ENCODE peak calls at places on chromosomes 1 and 21, in seven cellular contexts. One of them, this sample, is unnamed. For H3K79me1, the result is how much of the 10 kb centered on the place peaks cover.

GRCh38 chr1:29504266-29504665 is 267.9 kb downstream of the PTPRU start:
- DNase-seq in H9: no peak
- DNase-seq in H1: peak
- DNase-seq in IMR-90: no peak
- DNase-seq in mesendoderm: no peak
- DNase-seq in trophoblast cell: no peak
- DNase-seq in neuronal stem cell: no peak
- DNase-seq in this sample: no peak

GRCh38 chr1:16156848-16157495 is 1.1 kb upstream of the EPHA2 start:
- DNase-seq in mesendoderm: peak
- DNase-seq in neuronal stem cell: no peak
- DNase-seq in H9: no peak
- DNase-seq in H1: no peak
- DNase-seq in trophoblast cell: no peak
- DNase-seq in IMR-90: peak
- DNase-seq in this sample: peak

GRCh38 chr1:60069691-60070090 is 3.9 kb downstream of the C1orf87 start:
- DNase-seq in mesendoderm: no peak
- DNase-seq in neuronal stem cell: no peak
- DNase-seq in H1: no peak
- DNase-seq in IMR-90: no peak
- DNase-seq in trophoblast cell: no peak
- DNase-seq in H9: no peak
- DNase-seq in this sample: no peak

GRCh38 chr21:15221799-15222386 is 157.1 kb upstream of the NRIP1 start:
- DNase-seq in H9: peak
- DNase-seq in H1: peak
- DNase-seq in trophoblast cell: peak
- DNase-seq in neuronal stem cell: peak
- DNase-seq in mesendoderm: peak
- DNase-seq in IMR-90: peak
- DNase-seq in this sample: peak

GRCh38 chr1:38929476-38929875 is 12.2 kb downstream of the RHBDL2 start:
- DNase-seq in IMR-90: no peak
- DNase-seq in H9: peak
- DNase-seq in neuronal stem cell: peak
- DNase-seq in mesendoderm: no peak
- DNase-seq in H1: peak
- DNase-seq in trophoblast cell: no peak
- DNase-seq in this sample: no peak

GRCh38 chr1:34316773-34317172 is 140.1 kb downstream of the C1orf94 start:
- DNase-seq in H1: no peak
- DNase-seq in trophoblast cell: no peak
- DNase-seq in mesendoderm: no peak
- DNase-seq in H9: no peak
- DNase-seq in IMR-90: no peak
- DNase-seq in neuronal stem cell: no peak
- DNase-seq in this sample: no peak

GRCh38 chr1:31762726-31763670 is 1.1 kb downstream of the ADGRB2 start:
- DNase-seq in trophoblast cell: peak
- DNase-seq in neuronal stem cell: peak
- DNase-seq in mesendoderm: peak
- DNase-seq in IMR-90: peak
- DNase-seq in H9: peak
- DNase-seq in H1: peak
- DNase-seq in this sample: peak

GRCh38 chr1:240005997-240006650 is 85.6 kb upstream of the FMN2 start:
- DNase-seq in neuronal stem cell: no peak
- DNase-seq in IMR-90: no peak
- DNase-seq in mesendoderm: no peak
- DNase-seq in H1: no peak
- DNase-seq in H9: no peak
- DNase-seq in trophoblast cell: no peak
- DNase-seq in this sample: no peak

GRCh38 chr21:33244082-33244780 is 14.5 kb downstream of the IFNAR2 start:
- DNase-seq in trophoblast cell: no peak
- DNase-seq in H9: no peak
- DNase-seq in IMR-90: no peak
- DNase-seq in H1: no peak
- DNase-seq in mesendoderm: no peak
- DNase-seq in neuronal stem cell: no peak
- DNase-seq in this sample: no peak

DNA sequence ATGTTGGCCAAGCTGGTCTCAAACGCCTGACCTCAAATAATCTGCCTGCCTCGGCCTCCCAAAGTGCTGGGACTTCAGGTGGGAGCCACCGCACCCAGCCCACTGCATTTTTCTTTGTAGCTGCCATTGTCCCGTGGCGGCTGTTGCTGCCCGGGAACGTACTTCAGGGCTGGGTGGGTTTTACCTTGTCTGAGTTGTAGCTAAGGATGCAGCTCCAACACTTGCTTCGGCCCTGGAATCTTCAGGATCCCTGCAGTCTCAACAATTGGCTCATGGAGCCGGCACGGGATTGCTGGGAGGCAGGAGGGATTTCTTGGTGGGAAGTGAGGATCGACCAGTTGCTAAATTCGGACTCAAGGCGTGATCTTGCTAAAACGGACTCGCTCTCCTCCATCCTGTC is 10.7 kb downstream of the TNFRSF8 start:
- DNase-seq in H9: no peak
- DNase-seq in H1: no peak
- DNase-seq in neuronal stem cell: no peak
- DNase-seq in mesendoderm: no peak
- DNase-seq in trophoblast cell: no peak
- DNase-seq in IMR-90: no peak
- DNase-seq in this sample: no peak
- H2AK5ac ChIP-seq in H9: no peak
- H2AK5ac ChIP-seq in H1: no peak
- H2AK5ac ChIP-seq in neuronal stem cell: no peak
- H2AK5ac ChIP-seq in mesendoderm: no peak
- H2AK5ac ChIP-seq in trophoblast cell: peak
- H2AK5ac ChIP-seq in IMR-90: no peak
- H2AK5ac ChIP-seq in this sample: no peak

DNA sequence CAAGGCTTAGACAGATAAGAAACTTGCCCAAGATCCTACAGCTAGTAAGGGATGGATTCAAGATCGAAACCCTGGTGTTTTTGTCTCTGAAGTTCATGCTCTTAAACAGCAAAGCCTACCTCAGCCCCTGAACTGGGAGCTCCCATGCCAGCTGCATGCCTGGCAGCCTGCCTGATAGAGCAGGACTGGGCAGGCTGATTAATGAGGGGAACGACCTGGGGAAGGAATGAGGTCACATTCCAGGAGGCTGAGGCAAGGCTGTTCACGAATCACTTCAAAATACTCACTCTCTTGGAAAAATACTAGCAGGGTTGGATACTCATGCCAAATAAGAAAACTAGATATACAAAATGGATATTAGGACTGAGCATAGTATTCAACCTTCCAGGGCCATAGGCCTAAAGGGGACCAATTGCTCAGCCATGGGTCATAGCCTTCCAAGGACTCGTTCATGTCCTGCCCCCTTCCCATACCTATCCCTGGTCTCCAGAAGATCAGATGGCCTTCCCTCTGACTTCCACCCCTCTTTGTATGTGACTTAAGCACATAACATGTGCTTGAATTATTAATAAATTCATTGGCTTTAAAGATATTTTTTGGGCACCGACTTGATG is 15.6 kb upstream of the TACSTD2 start:
- DNase-seq in IMR-90: peak
- DNase-seq in H1: no peak
- DNase-seq in H9: no peak
- DNase-seq in trophoblast cell: no peak
- DNase-seq in neuronal stem cell: no peak
- DNase-seq in mesendoderm: peak
- DNase-seq in this sample: peak
- H3K79me1 ChIP-seq in IMR-90: under half
- H3K79me1 ChIP-seq in H1: under half
- H3K79me1 ChIP-seq in H9: under half
- H3K79me1 ChIP-seq in trophoblast cell: under half
- H3K79me1 ChIP-seq in neuronal stem cell: under half
- H3K79me1 ChIP-seq in mesendoderm: under half
- H3K79me1 ChIP-seq in this sample: under half

DNA sequence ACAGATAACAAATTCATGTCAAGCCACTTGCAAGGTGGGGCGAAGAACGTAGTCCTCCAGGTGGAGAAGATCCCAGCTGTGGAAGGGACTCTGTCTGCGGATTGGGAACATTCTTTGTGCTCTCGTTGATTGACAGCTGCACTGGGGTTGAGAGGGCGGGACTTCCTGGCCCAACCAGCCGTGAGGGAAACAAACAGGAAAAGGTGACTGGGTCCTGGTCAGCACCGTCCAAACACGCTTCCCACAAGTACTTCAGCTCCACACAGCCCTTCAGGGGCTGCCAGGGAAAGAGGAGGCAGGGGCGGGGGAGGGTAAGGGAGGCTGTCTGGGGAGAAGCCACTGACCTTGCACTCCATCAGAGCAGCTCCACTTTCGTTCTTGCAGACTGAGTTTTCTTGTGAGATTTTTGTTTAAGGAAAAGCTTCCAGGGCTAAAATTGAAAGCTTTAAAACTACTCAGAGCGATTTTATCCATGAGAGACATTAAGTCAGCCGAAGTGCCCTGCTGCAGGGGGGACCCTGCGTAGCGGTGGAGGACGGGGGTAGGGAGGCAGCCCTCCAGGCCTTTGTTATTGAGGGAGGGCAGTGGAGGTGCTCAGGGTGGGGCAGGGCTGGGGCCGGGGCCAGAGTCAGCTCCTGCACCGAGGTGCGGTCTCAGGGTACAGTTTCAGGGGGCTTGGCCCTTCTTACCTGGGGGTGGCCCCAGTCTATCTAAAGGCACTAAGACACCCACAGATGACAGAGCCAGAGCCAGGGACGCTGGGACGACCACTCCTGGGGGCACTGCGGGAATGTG is 21.6 kb upstream of the STUM start:
- DNase-seq in H1: peak
- DNase-seq in IMR-90: peak
- DNase-seq in neuronal stem cell: peak
- DNase-seq in H9: peak
- DNase-seq in mesendoderm: peak
- DNase-seq in trophoblast cell: peak
- DNase-seq in this sample: peak
- H2BK5ac ChIP-seq in H1: no peak
- H2BK5ac ChIP-seq in IMR-90: no peak
- H2BK5ac ChIP-seq in neuronal stem cell: no peak
- H2BK5ac ChIP-seq in H9: no peak
- H2BK5ac ChIP-seq in mesendoderm: no peak
- H2BK5ac ChIP-seq in trophoblast cell: no peak
- H2BK5ac ChIP-seq in this sample: no peak

DNA sequence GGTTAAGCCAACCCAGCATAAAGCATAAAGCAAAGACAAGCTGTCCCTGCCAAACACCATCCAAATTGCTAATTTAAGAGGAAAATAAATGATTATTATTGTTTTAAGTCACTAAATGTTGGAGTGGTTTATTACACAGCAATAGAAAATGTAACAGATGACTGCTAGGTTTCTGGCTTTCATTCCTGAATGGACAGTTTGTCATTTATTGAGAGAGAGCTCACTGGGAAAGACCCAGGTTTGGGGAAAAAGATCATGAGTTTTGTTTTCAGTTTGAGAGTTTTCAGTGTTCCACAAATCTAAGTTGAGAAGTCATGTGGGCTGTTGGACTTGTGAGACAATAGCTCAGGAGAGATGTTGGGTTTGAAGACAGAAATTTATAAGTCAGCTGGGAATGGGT is 5.4 kb downstream of the GPA33 start:
- DNase-seq in trophoblast cell: no peak
- DNase-seq in H1: no peak
- DNase-seq in neuronal stem cell: no peak
- DNase-seq in mesendoderm: no peak
- DNase-seq in H9: no peak
- DNase-seq in IMR-90: no peak
- DNase-seq in this sample: no peak
- H2AK5ac ChIP-seq in trophoblast cell: no peak
- H2AK5ac ChIP-seq in H1: no peak
- H2AK5ac ChIP-seq in neuronal stem cell: no peak
- H2AK5ac ChIP-seq in mesendoderm: no peak
- H2AK5ac ChIP-seq in H9: no peak
- H2AK5ac ChIP-seq in IMR-90: no peak
- H2AK5ac ChIP-seq in this sample: no peak

GRCh38 chr21:36461918-36462486 is 17.9 kb downstream of the CLDN14 start:
- DNase-seq in mesendoderm: no peak
- DNase-seq in H1: no peak
- DNase-seq in trophoblast cell: peak
- DNase-seq in neuronal stem cell: no peak
- DNase-seq in IMR-90: no peak
- DNase-seq in H9: no peak
- DNase-seq in this sample: no peak

GRCh38 chr21:36463204-36463603 is 16.7 kb downstream of the CLDN14 start:
- DNase-seq in H1: no peak
- DNase-seq in trophoblast cell: no peak
- DNase-seq in mesendoderm: no peak
- DNase-seq in IMR-90: no peak
- DNase-seq in neuronal stem cell: no peak
- DNase-seq in H9: no peak
- DNase-seq in this sample: no peak

GRCh38 chr21:36459098-36459497 is 20.8 kb downstream of the CLDN14 start:
- DNase-seq in mesendoderm: no peak
- DNase-seq in H1: no peak
- DNase-seq in IMR-90: no peak
- DNase-seq in neuronal stem cell: no peak
- DNase-seq in H9: no peak
- DNase-seq in trophoblast cell: no peak
- DNase-seq in this sample: no peak

GRCh38 chr21:36460866-36461265 is 19.1 kb downstream of the CLDN14 start:
- DNase-seq in H9: no peak
- DNase-seq in H1: no peak
- DNase-seq in trophoblast cell: no peak
- DNase-seq in mesendoderm: no peak
- DNase-seq in neuronal stem cell: no peak
- DNase-seq in IMR-90: no peak
- DNase-seq in this sample: no peak

DNA sequence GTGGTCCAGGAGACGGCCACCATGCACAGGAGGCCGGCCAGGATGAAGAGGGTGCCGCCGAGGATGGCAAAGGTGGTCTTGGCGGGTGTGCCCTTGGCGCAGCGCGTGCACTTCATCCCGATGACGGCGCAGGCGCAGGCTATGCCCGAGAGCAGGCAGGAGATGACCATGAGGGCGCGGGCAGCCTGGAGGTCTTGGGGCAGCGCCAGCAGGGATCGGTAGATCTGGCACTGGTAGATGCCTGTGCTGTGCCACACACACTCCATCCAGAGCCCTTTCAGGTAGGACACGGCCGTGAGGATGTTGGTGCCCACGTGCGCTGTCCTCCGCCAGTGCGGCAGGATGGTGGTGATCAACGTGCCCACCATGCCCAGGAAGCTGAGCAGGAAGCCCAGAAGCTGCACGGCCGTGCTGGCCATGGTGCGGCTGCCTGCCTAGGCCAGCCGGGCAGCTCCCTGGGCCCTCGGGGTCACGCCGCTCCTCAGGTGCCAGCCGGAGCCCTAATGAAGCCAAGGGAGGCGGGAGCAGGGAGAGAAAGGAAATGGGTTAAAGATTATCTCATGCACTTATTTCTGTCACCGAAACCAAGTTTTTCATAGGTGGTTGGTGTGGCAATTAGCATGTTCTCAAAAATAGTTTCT is 18.5 kb downstream of the CLDN14 start:
- DNase-seq in trophoblast cell: no peak
- DNase-seq in H9: no peak
- DNase-seq in H1: no peak
- DNase-seq in mesendoderm: no peak
- DNase-seq in neuronal stem cell: no peak
- DNase-seq in IMR-90: no peak
- DNase-seq in this sample: no peak
- H3K79me1 ChIP-seq in trophoblast cell: under half
- H3K79me1 ChIP-seq in H9: under half
- H3K79me1 ChIP-seq in H1: under half
- H3K79me1 ChIP-seq in mesendoderm: under half
- H3K79me1 ChIP-seq in neuronal stem cell: under half
- H3K79me1 ChIP-seq in IMR-90: under half
- H3K79me1 ChIP-seq in this sample: under half